ENCODE peak calls at places on chromosomes 2 and 18, in four cellular contexts. V, P, G and A are unnamed samples.

GRCh38 chr2:215784371-215784783 is 229.0 kb downstream of the MREG start:
- DNase-seq in G (peak; percentile 76), V (no peak), P (no peak), A (no peak)

GRCh38 chr2:74089816-74090745 is 57.6 kb downstream of the BOLA3 start:
- DNase-seq in G (no peak), P (no peak), V (no peak), A (no peak)

GRCh38 chr2:128313076-128313836 is 5.4 kb downstream of the HS6ST1 start:
- DNase-seq in P (no peak), V (peak; percentile 36), G (peak; percentile 72), A (no peak)

GRCh38 chr2:72859831-72860262 is 27.4 kb upstream of the SPR start:
- DNase-seq in P (peak; percentile 16), G (peak; percentile 38), V (peak; percentile 87), A (peak; percentile 72)

GRCh38 chr2:138267902-138268254 is 233.7 kb upstream of the SPOPL start:
- DNase-seq in G (peak; percentile 15), P (no peak), V (no peak), A (no peak)

GRCh38 chr18:8706545-8706980 is 1.2 kb downstream of the MTCL1 start:
- DNase-seq in G (peak; percentile 23), P (no peak), V (no peak), A (peak; percentile 28)

GRCh38 chr2:238285653-238286082 is 2.7 kb downstream of the PER2 start:
- DNase-seq in P (peak; percentile 67), G (peak; percentile 94), V (peak; percentile 98), A (peak; percentile 85)

GRCh38 chr2:39492095-39492590 is 55.1 kb upstream of the MAP4K3 start:
- DNase-seq in V (peak; percentile 96), P (no peak), G (peak; percentile 99), A (peak; percentile 86)

GRCh38 chr2:223007531-223007930 is 44.5 kb upstream of the KCNE4 start:
- DNase-seq in P (no peak), G (peak; percentile 76), V (peak; percentile 27), A (no peak)

GRCh38 chr2:27442282-27442980 is at the start of gene KRTCAP3:
- DNase-seq in V (peak; percentile 83), G (no peak), P (no peak), A (peak; percentile 92)

GRCh38 chr2:158931577-158931976 is 36.9 kb upstream of the TANC1 start:
- DNase-seq in V (peak; percentile 54), G (peak; percentile 90), P (no peak), A (peak; percentile 40)

GRCh38 chr2:136060401-136060940 is 57.5 kb downstream of the CXCR4 start:
- DNase-seq in G (peak; percentile 25), P (no peak), V (no peak), A (no peak)

GRCh38 chr2:46435353-46435752 is 44.0 kb upstream of the TMEM247 start:
- DNase-seq in V (no peak), G (no peak), P (no peak), A (no peak)

GRCh38 chr2:231614559-231615057 is 21.9 kb downstream of the TEX44 start:
- DNase-seq in G (no peak), V (no peak), P (no peak), A (no peak)

DNA sequence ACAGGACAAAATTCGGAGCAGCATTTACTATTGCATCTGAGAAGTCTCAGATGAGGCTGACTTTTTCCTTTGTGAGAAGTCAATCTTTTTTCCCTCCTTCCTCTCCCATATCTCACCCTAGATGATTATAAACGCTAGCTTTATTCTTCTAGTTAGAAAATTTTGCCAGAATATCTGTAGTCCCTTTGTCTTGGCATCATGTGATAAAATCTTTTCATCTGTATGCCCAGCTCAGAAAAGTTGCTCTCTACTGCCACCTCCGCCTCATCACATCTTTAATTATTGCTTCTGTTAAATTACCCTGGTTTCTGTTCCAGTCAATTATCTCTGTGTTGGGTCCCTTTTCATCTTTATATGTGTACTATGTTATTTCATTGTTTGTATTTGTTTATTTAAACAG is 210.8 kb upstream of the SLC35G4 start:
- DNase-seq in G (no peak), V (no peak), P (no peak), A (peak; percentile 10)
- TF ChIP-seq CTCF in G (no peak), V (no peak), P (no peak), A (peak; percentile 17)

GRCh38 chr18:32899819-32900218 is 127.0 kb upstream of the KLHL14 start:
- DNase-seq in G (no peak), V (no peak), P (no peak), A (no peak)
- TF ChIP-seq CTCF in G (no peak), V (no peak), P (no peak), A (no peak)

GRCh38 chr2:86021396-86022378 is 84.0 kb downstream of the POLR1A start:
- DNase-seq in V (no peak), P (no peak), G (no peak), A (no peak)
- TF ChIP-seq CTCF in V (no peak), P (no peak), G (no peak), A (no peak)

GRCh38 chr2:142174176-142174575 is 43.4 kb upstream of the LRP1B start:
- DNase-seq in V (peak; percentile 32), G (no peak), P (no peak), A (no peak)

GRCh38 chr2:142176941-142177340 is 46.1 kb upstream of the LRP1B start:
- DNase-seq in V (no peak), P (no peak), G (no peak), A (no peak)

GRCh38 chr2:142178604-142179003 is 47.8 kb upstream of the LRP1B start:
- DNase-seq in G (no peak), V (no peak), P (no peak), A (no peak)

GRCh38 chr2:142179686-142180085 is 48.9 kb upstream of the LRP1B start:
- DNase-seq in P (no peak), V (peak; percentile 40), G (no peak), A (no peak)

GRCh38 chr2:142175917-142176316 is 45.1 kb upstream of the LRP1B start:
- DNase-seq in P (no peak), V (peak; percentile 3), G (no peak), A (no peak)
- TF ChIP-seq CTCF in P (no peak), V (no peak), G (no peak), A (no peak)

GRCh38 chr2:44768438-44769236 is 172.9 kb upstream of the SIX3 start:
- DNase-seq in P (no peak), V (no peak), G (no peak), A (no peak)

GRCh38 chr2:44766777-44767176 is 174.7 kb upstream of the SIX3 start:
- DNase-seq in V (no peak), P (no peak), G (no peak), A (no peak)

GRCh38 chr2:44766220-44766619 is 175.3 kb upstream of the SIX3 start:
- DNase-seq in G (no peak), P (no peak), V (no peak), A (no peak)

GRCh38 chr2:44769349-44770005 is 172.0 kb upstream of the SIX3 start:
- DNase-seq in V (no peak), G (no peak), P (no peak), A (no peak)

GRCh38 chr2:44767691-44768090 is 173.8 kb upstream of the SIX3 start:
- DNase-seq in P (no peak), V (no peak), G (no peak), A (no peak)
- TF ChIP-seq CTCF in P (no peak), V (no peak), G (no peak), A (no peak)

GRCh38 chr2:110978148-110978547 is 142.6 kb upstream of the BCL2L11 start:
- DNase-seq in G (no peak), V (no peak), P (no peak), A (no peak)
- TF ChIP-seq CTCF in G (no peak), V (no peak), P (no peak), A (no peak)

DNA sequence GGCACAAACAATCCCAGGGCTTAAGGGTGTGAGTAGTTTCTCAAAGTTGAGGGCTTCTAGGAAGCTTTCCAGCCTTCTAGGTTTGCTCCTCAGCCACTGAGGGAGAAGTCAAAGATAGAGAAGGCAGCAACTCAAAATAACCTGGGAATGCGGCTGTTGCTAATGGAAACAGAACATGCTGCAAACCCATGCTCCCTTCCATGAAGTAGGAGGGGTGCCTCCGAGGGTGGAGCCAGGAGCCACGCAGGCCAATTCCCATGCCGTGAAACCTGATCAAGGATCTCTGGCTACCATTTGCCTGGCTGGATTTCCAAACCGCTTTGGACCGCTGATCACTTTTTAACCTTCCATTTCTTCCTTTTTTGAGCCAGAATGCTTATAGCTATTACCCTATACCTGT is 88.1 kb downstream of the TEX51 start:
- DNase-seq in G (no peak), P (no peak), V (no peak), A (no peak)
- TF ChIP-seq CTCF in G (no peak), P (no peak), V (no peak), A (no peak)

GRCh38 chr2:206784559-206785353 is 19.4 kb downstream of the FASTKD2 start:
- DNase-seq in P (no peak), V (no peak), G (no peak), A (no peak)

GRCh38 chr2:206780671-206781070 is 15.3 kb downstream of the FASTKD2 start:
- DNase-seq in V (no peak), G (no peak), P (no peak), A (no peak)

GRCh38 chr2:206783718-206784117 is 18.3 kb downstream of the FASTKD2 start:
- DNase-seq in P (no peak), G (peak; percentile 3), V (peak; percentile 9), A (no peak)
- TF ChIP-seq CTCF in P (no peak), G (peak; percentile 44), V (peak; percentile 58), A (peak; percentile 23)

GRCh38 chr18:7592305-7593071 is 25.4 kb downstream of the PTPRM start:
- DNase-seq in V (no peak), P (no peak), G (no peak), A (no peak)
- TF ChIP-seq CTCF in V (no peak), P (no peak), G (no peak), A (no peak)

GRCh38 chr2:17571681-17572080 is 31.2 kb downstream of the VSNL1 start:
- DNase-seq in P (no peak), G (peak; percentile 65), V (peak; percentile 61), A (no peak)

GRCh38 chr2:17574406-17575073 is 34.0 kb downstream of the VSNL1 start:
- DNase-seq in V (no peak), P (no peak), G (peak; percentile 24), A (no peak)

GRCh38 chr2:17573085-17573805 is 32.7 kb downstream of the VSNL1 start:
- DNase-seq in G (peak; percentile 85), P (no peak), V (peak; percentile 94), A (no peak)

GRCh38 chr2:17576802-17577201 is 36.3 kb downstream of the VSNL1 start:
- DNase-seq in P (no peak), V (peak; percentile 92), G (no peak), A (no peak)

DNA sequence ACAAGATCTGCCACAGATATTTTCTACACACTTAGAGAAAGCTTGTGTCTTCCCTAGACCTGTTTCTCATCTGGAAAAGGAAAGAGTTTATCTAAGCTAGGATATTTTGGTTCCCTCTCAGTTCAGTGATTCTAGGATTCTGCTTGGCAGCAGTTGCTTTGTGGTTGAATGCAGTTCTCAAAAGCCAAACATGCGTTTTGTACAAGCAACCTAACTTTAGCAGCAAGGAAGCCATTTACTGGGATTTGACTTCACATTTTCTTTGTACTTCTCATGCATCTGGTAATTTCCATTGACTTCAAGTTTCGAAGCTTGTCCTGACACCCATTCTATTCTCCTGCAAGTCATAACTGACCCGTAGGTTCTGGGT is 33.3 kb downstream of the VSNL1 start:
- DNase-seq in P (no peak), G (peak; percentile 67), V (no peak), A (no peak)
- TF ChIP-seq CTCF in P (no peak), G (no peak), V (no peak), A (no peak)